ENCODE peak calls at places on chromosomes 16 and 17, in six cellular contexts. One of them, this sample, is unnamed.

GRCh38 chr17:77352996-77353395 is 212.2 kb downstream of the SEC14L1 start:
- DNase-seq in GM12878: no peak
- DNase-seq in K562: no peak
- DNase-seq in endothelial cell of umbilical vein: no peak
- DNase-seq in A549: no peak
- DNase-seq in HepG2: no peak
- DNase-seq in this sample: no peak

GRCh38 chr17:62030264-62030663 is 34.8 kb downstream of the MED13 start:
- DNase-seq in endothelial cell of umbilical vein: no peak
- DNase-seq in HepG2: no peak
- DNase-seq in GM12878: no peak
- DNase-seq in A549: no peak
- DNase-seq in K562: no peak
- DNase-seq in this sample: no peak

GRCh38 chr16:82867425-82867824 is 240.7 kb downstream of the CDH13 start:
- DNase-seq in HepG2: no peak
- DNase-seq in GM12878: no peak
- DNase-seq in A549: no peak
- DNase-seq in K562: no peak
- DNase-seq in endothelial cell of umbilical vein: peak; percentile 30
- DNase-seq in this sample: no peak

GRCh38 chr16:23508589-23509440 is 1.5 kb downstream of the GGA2 start:
- DNase-seq in A549: no peak
- DNase-seq in endothelial cell of umbilical vein: peak; percentile 38
- DNase-seq in HepG2: no peak
- DNase-seq in GM12878: no peak
- DNase-seq in K562: no peak
- DNase-seq in this sample: peak; percentile 38

GRCh38 chr17:57158296-57158695 is 73.2 kb downstream of the AKAP1 start:
- DNase-seq in HepG2: no peak
- DNase-seq in GM12878: no peak
- DNase-seq in K562: no peak
- DNase-seq in endothelial cell of umbilical vein: no peak
- DNase-seq in A549: no peak
- DNase-seq in this sample: no peak

GRCh38 chr17:34578016-34578415 is 1.4 kb upstream of the TMEM132E start:
- DNase-seq in endothelial cell of umbilical vein: no peak
- DNase-seq in HepG2: no peak
- DNase-seq in GM12878: no peak
- DNase-seq in K562: no peak
- DNase-seq in A549: no peak
- DNase-seq in this sample: no peak

GRCh38 chr17:40458001-40458791 is 14.9 kb downstream of the IGFBP4 start:
- DNase-seq in endothelial cell of umbilical vein: no peak
- DNase-seq in HepG2: peak; percentile 52
- DNase-seq in A549: no peak
- DNase-seq in GM12878: no peak
- DNase-seq in K562: no peak
- DNase-seq in this sample: no peak

GRCh38 chr16:85690469-85691064 is 1.8 kb upstream of the GINS2 start:
- DNase-seq in HepG2: peak; percentile 31
- DNase-seq in GM12878: no peak
- DNase-seq in K562: no peak
- DNase-seq in endothelial cell of umbilical vein: no peak
- DNase-seq in A549: no peak
- DNase-seq in this sample: no peak

GRCh38 chr16:72409428-72409827 is 237.5 kb upstream of the PMFBP1 start:
- DNase-seq in K562: no peak
- DNase-seq in A549: no peak
- DNase-seq in HepG2: peak; percentile 58
- DNase-seq in GM12878: no peak
- DNase-seq in endothelial cell of umbilical vein: no peak
- DNase-seq in this sample: no peak

GRCh38 chr17:8212312-8213180 is 2.2 kb upstream of the AURKB start:
- DNase-seq in HepG2: peak; percentile 91
- DNase-seq in endothelial cell of umbilical vein: no peak
- DNase-seq in GM12878: no peak
- DNase-seq in K562: peak; percentile 18
- DNase-seq in A549: no peak
- DNase-seq in this sample: peak; percentile 80

GRCh38 chr16:48035142-48035541 is 120.7 kb downstream of the ABCC12 start:
- DNase-seq in A549: no peak
- DNase-seq in HepG2: no peak
- DNase-seq in K562: no peak
- DNase-seq in endothelial cell of umbilical vein: no peak
- DNase-seq in GM12878: no peak
- DNase-seq in this sample: no peak

GRCh38 chr16:64132190-64132589 is 989.7 kb downstream of the CDH11 start:
- DNase-seq in A549: no peak
- DNase-seq in GM12878: no peak
- DNase-seq in K562: no peak
- DNase-seq in HepG2: no peak
- DNase-seq in endothelial cell of umbilical vein: no peak
- DNase-seq in this sample: no peak

GRCh38 chr16:58414938-58415451 is 22.7 kb downstream of the GINS3 start:
- DNase-seq in endothelial cell of umbilical vein: peak; percentile 80
- DNase-seq in GM12878: no peak
- DNase-seq in K562: no peak
- DNase-seq in A549: no peak
- DNase-seq in HepG2: no peak
- DNase-seq in this sample: no peak

GRCh38 chr17:29344201-29344856 is 45.8 kb upstream of the TAOK1 start:
- DNase-seq in A549: no peak
- DNase-seq in K562: no peak
- DNase-seq in GM12878: no peak
- DNase-seq in endothelial cell of umbilical vein: no peak
- DNase-seq in HepG2: no peak
- DNase-seq in this sample: no peak

GRCh38 chr17:43351686-43352085 is 47.1 kb upstream of the ARL4D start:
- DNase-seq in A549: no peak
- DNase-seq in K562: no peak
- DNase-seq in endothelial cell of umbilical vein: no peak
- DNase-seq in GM12878: no peak
- DNase-seq in HepG2: no peak
- DNase-seq in this sample: no peak

GRCh38 chr17:4341616-4341977 is 24.9 kb downstream of the UBE2G1 start:
- DNase-seq in HepG2: no peak
- DNase-seq in K562: peak; percentile 21
- DNase-seq in endothelial cell of umbilical vein: no peak
- DNase-seq in A549: no peak
- DNase-seq in GM12878: no peak
- DNase-seq in this sample: no peak

GRCh38 chr17:2262146-2262587 is 41.4 kb downstream of the SMG6 start:
- DNase-seq in HepG2: no peak
- DNase-seq in K562: no peak
- DNase-seq in A549: no peak
- DNase-seq in endothelial cell of umbilical vein: no peak
- DNase-seq in GM12878: no peak
- DNase-seq in this sample: no peak

GRCh38 chr16:19212059-19212458 is 44.0 kb downstream of the SYT17 start:
- DNase-seq in endothelial cell of umbilical vein: no peak
- DNase-seq in A549: no peak
- DNase-seq in K562: no peak
- DNase-seq in GM12878: no peak
- DNase-seq in HepG2: no peak
- DNase-seq in this sample: no peak

GRCh38 chr16:3570420-3571062 is 6.7 kb downstream of the NLRC3 start:
- DNase-seq in A549: no peak
- DNase-seq in HepG2: peak; percentile 15
- DNase-seq in K562: no peak
- DNase-seq in GM12878: no peak
- DNase-seq in endothelial cell of umbilical vein: no peak
- DNase-seq in this sample: no peak

GRCh38 chr16:6988846-6989245 is 343.8 kb upstream of the RBFOX1 start:
- DNase-seq in HepG2: no peak
- DNase-seq in K562: no peak
- DNase-seq in endothelial cell of umbilical vein: no peak
- DNase-seq in GM12878: no peak
- DNase-seq in A549: no peak
- DNase-seq in this sample: no peak

GRCh38 chr16:73879621-73880020 is 417.0 kb upstream of the PSMD7 start:
- DNase-seq in A549: no peak
- DNase-seq in GM12878: no peak
- DNase-seq in K562: no peak
- DNase-seq in endothelial cell of umbilical vein: no peak
- DNase-seq in HepG2: no peak
- DNase-seq in this sample: no peak

GRCh38 chr16:30482366-30482765 is 9.8 kb downstream of the ITGAL start:
- DNase-seq in A549: peak; percentile 28
- DNase-seq in K562: peak; percentile 60
- DNase-seq in HepG2: no peak
- DNase-seq in GM12878: no peak
- DNase-seq in endothelial cell of umbilical vein: no peak
- DNase-seq in this sample: no peak

GRCh38 chr17:66781135-66781534 is 53.8 kb upstream of the CACNG5 start:
- DNase-seq in K562: no peak
- DNase-seq in A549: no peak
- DNase-seq in HepG2: no peak
- DNase-seq in endothelial cell of umbilical vein: no peak
- DNase-seq in GM12878: no peak
- DNase-seq in this sample: no peak

GRCh38 chr17:50107790-50108414 is 12.8 kb downstream of the PDK2 start:
- DNase-seq in A549: no peak
- DNase-seq in HepG2: no peak
- DNase-seq in K562: no peak
- DNase-seq in GM12878: no peak
- DNase-seq in endothelial cell of umbilical vein: no peak
- DNase-seq in this sample: no peak

GRCh38 chr16:87712184-87712822 is 53.5 kb downstream of the KLHDC4 start:
- DNase-seq in HepG2: no peak
- DNase-seq in A549: no peak
- DNase-seq in K562: no peak
- DNase-seq in GM12878: no peak
- DNase-seq in endothelial cell of umbilical vein: no peak
- DNase-seq in this sample: no peak

GRCh38 chr16:87710887-87711286 is 54.9 kb downstream of the KLHDC4 start:
- DNase-seq in GM12878: no peak
- DNase-seq in A549: no peak
- DNase-seq in HepG2: no peak
- DNase-seq in K562: no peak
- DNase-seq in endothelial cell of umbilical vein: no peak
- DNase-seq in this sample: no peak

GRCh38 chr16:87715231-87715630 is 50.6 kb downstream of the KLHDC4 start:
- DNase-seq in GM12878: no peak
- DNase-seq in HepG2: no peak
- DNase-seq in K562: no peak
- DNase-seq in A549: no peak
- DNase-seq in endothelial cell of umbilical vein: no peak
- DNase-seq in this sample: no peak

GRCh38 chr16:87715658-87716057 is 50.1 kb downstream of the KLHDC4 start:
- DNase-seq in HepG2: no peak
- DNase-seq in GM12878: no peak
- DNase-seq in endothelial cell of umbilical vein: no peak
- DNase-seq in A549: no peak
- DNase-seq in K562: no peak
- DNase-seq in this sample: no peak

GRCh38 chr16:87713469-87714229 is 52.1 kb downstream of the KLHDC4 start:
- DNase-seq in endothelial cell of umbilical vein: no peak
- DNase-seq in K562: no peak
- DNase-seq in A549: no peak
- DNase-seq in HepG2: no peak
- DNase-seq in GM12878: no peak
- DNase-seq in this sample: no peak
- TF ChIP-seq MAX in endothelial cell of umbilical vein: no peak
- TF ChIP-seq MAX in K562: no peak
- TF ChIP-seq MAX in A549: no peak
- TF ChIP-seq MAX in HepG2: no peak
- TF ChIP-seq MAX in GM12878: no peak
- TF ChIP-seq MAX in this sample: no peak

GRCh38 chr17:80216473-80217456 is 3.4 kb downstream of the SGSH start:
- DNase-seq in GM12878: no peak
- DNase-seq in A549: no peak
- DNase-seq in K562: no peak
- DNase-seq in HepG2: no peak
- DNase-seq in endothelial cell of umbilical vein: no peak
- DNase-seq in this sample: no peak
- TF ChIP-seq MYC in GM12878: no peak
- TF ChIP-seq MYC in A549: no peak
- TF ChIP-seq MYC in K562: no peak
- TF ChIP-seq MYC in HepG2: no peak
- TF ChIP-seq MYC in endothelial cell of umbilical vein: no peak
- TF ChIP-seq MYC in this sample: no peak

GRCh38 chr17:79991140-79991923 is 44.3 kb downstream of the TBC1D16 start:
- DNase-seq in endothelial cell of umbilical vein: peak; percentile 70
- DNase-seq in K562: peak; percentile 92
- DNase-seq in GM12878: no peak
- DNase-seq in A549: peak; percentile 97
- DNase-seq in HepG2: peak; percentile 85
- DNase-seq in this sample: peak; percentile 73
- TF ChIP-seq MAX in endothelial cell of umbilical vein: no peak
- TF ChIP-seq MAX in K562: no peak
- TF ChIP-seq MAX in GM12878: no peak
- TF ChIP-seq MAX in A549: peak; percentile 46
- TF ChIP-seq MAX in HepG2: no peak
- TF ChIP-seq MAX in this sample: peak; percentile 51

DNA sequence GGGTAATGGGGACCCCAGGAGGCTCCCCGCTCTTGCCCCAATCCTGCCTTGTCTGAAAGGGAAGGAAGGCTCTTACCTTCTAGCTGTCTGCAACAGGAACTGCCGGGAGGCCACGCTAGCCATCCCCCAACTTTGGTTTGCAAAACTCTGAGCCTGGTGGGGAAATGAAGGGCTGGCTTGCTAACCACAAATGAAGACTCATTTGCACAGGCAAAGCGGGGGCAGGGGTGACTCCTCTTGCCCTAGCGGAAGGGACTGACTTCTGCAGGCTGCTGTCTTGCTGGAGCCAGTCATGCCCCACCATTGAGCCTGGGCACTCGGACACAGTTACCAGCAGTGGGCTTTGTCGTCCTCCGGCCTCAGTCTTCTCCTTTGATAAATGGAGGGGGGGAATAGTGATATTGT is 52.6 kb downstream of the PLCG2 start:
- DNase-seq in K562: no peak
- DNase-seq in GM12878: peak; percentile 82
- DNase-seq in endothelial cell of umbilical vein: no peak
- DNase-seq in A549: no peak
- DNase-seq in HepG2: no peak
- DNase-seq in this sample: peak; percentile 99
- TF ChIP-seq MYC in K562: no peak
- TF ChIP-seq MYC in GM12878: no peak
- TF ChIP-seq MYC in endothelial cell of umbilical vein: no peak
- TF ChIP-seq MYC in A549: no peak
- TF ChIP-seq MYC in HepG2: no peak
- TF ChIP-seq MYC in this sample: peak; percentile 89

This sample was measured in NB4.